ENCODE peak calls at places on chromosomes 13 and 19, in five cellular contexts. G, R, S, W and Y are unnamed samples.

GRCh38 chr13:111945086-111945485 is 121.9 kb upstream of the SOX1 start:
- DNase-seq in G (no peak), R (no peak), S (no peak), W (no peak), Y (no peak)

GRCh38 chr13:46100191-46100877 is 4.5 kb downstream of the CPB2 start:
- DNase-seq in G (no peak), R (no peak), S (no peak), W (no peak), Y (peak)

GRCh38 chr13:61170791-61171330 is 244.8 kb downstream of the PCDH20 start:
- DNase-seq in G (no peak), R (peak), S (no peak), W (no peak), Y (no peak)

GRCh38 chr19:48400018-48400742 is 6.7 kb downstream of the GRIN2D start:
- DNase-seq in G (peak), R (peak), S (no peak), W (peak), Y (peak)

GRCh38 chr13:23654111-23655110 is 84.2 kb downstream of the TNFRSF19 start:
- DNase-seq in G (no peak), R (no peak), S (peak), W (peak), Y (no peak)

GRCh38 chr19:46133101-46133627 is 8.7 kb upstream of the IGFL3 start:
- DNase-seq in G (no peak), R (peak), S (peak), W (peak), Y (peak)

GRCh38 chr19:28718909-28719308 is 494.0 kb downstream of the UQCRFS1 start:
- DNase-seq in G (no peak), R (no peak), S (no peak), W (no peak), Y (no peak)

GRCh38 chr19:39111593-39112199 is 13.9 kb upstream of the PAK4 start:
- DNase-seq in G (no peak), R (no peak), S (peak), W (no peak), Y (peak)

GRCh38 chr13:40370662-40371061 is 295.8 kb downstream of the FOXO1 start:
- DNase-seq in G (no peak), R (no peak), S (no peak), W (no peak), Y (no peak)

GRCh38 chr19:19256072-19256969 is 16.8 kb downstream of the TM6SF2 start:
- DNase-seq in G (no peak), R (no peak), S (no peak), W (no peak), Y (no peak)

GRCh38 chr13:110644892-110645521 is 29.7 kb downstream of the NAXD start:
- DNase-seq in G (no peak), R (peak), S (no peak), W (peak), Y (peak)

GRCh38 chr19:53076984-53077383 is 26.2 kb downstream of the ZNF160 start:
- DNase-seq in G (no peak), R (peak), S (no peak), W (peak), Y (no peak)

GRCh38 chr19:55694656-55695491 is 19.8 kb downstream of the EPN1 start:
- DNase-seq in G (no peak), R (no peak), S (no peak), W (no peak), Y (no peak)

GRCh38 chr19:4362871-4363545 is 19.6 kb downstream of the MPND start:
- DNase-seq in G (no peak), R (peak), S (no peak), W (no peak), Y (no peak)

GRCh38 chr13:113403255-113404104 is 39.5 kb upstream of the GRTP1 start:
- DNase-seq in G (no peak), R (no peak), S (no peak), W (no peak), Y (no peak)

GRCh38 chr13:46170268-46170667 is 11.7 kb downstream of the LCP1 start:
- DNase-seq in G (no peak), R (peak), S (no peak), W (no peak), Y (no peak)

GRCh38 chr13:23695711-23696512 is 125.7 kb downstream of the TNFRSF19 start:
- DNase-seq in G (no peak), R (no peak), S (no peak), W (no peak), Y (no peak)

GRCh38 chr19:32876919-32877285 is 7.3 kb upstream of the SLC7A9 start:
- DNase-seq in G (peak), R (no peak), S (no peak), W (peak), Y (no peak)

GRCh38 chr13:95067303-95067702 is 233.9 kb downstream of the ABCC4 start:
- DNase-seq in G (peak), R (no peak), S (no peak), W (peak), Y (no peak)

GRCh38 chr19:28705008-28705407 is 507.9 kb downstream of the UQCRFS1 start:
- DNase-seq in G (peak), R (peak), S (peak), W (peak), Y (peak)

GRCh38 chr19:6772028-6772865 is at the start of gene VAV1:
- DNase-seq in G (no peak), R (no peak), S (no peak), W (no peak), Y (no peak)

GRCh38 chr19:2602391-2603181 is 99.9 kb downstream of the GNG7 start:
- DNase-seq in G (peak), R (peak), S (peak), W (peak), Y (no peak)

GRCh38 chr19:18156841-18157464 is 4.0 kb downstream of the PIK3R2 start:
- DNase-seq in G (peak), R (peak), S (peak), W (peak), Y (peak)

GRCh38 chr13:87677334-87678234 is 6.4 kb downstream of the SLITRK5 start:
- DNase-seq in G (peak), R (no peak), S (no peak), W (peak), Y (no peak)

GRCh38 chr19:14003279-14004051 is 2.7 kb downstream of the RFX1 start:
- DNase-seq in G (no peak), R (no peak), S (no peak), W (no peak), Y (no peak)

GRCh38 chr13:29493796-29494195 is 101.7 kb downstream of the SLC7A1 start:
- DNase-seq in G (no peak), R (peak), S (no peak), W (no peak), Y (no peak)

GRCh38 chr19:48540110-48540509 is 11.9 kb upstream of the SULT2B1 start:
- DNase-seq in G (no peak), R (peak), S (no peak), W (no peak), Y (no peak)

GRCh38 chr19:2981898-2982297 is 4.5 kb downstream of the TLE6 start:
- DNase-seq in G (no peak), R (no peak), S (no peak), W (no peak), Y (no peak)

GRCh38 chr13:95496485-95496884 is 56.0 kb upstream of the CLDN10 start:
- DNase-seq in G (no peak), R (no peak), S (no peak), W (no peak), Y (no peak)

GRCh38 chr13:111225810-111226546 is 94.5 kb upstream of the TEX29 start:
- DNase-seq in G (no peak), R (no peak), S (no peak), W (no peak), Y (no peak)

GRCh38 chr19:10936661-10937084 is 8.1 kb downstream of the TIMM29 start:
- DNase-seq in G (no peak), R (peak), S (peak), W (peak), Y (peak)